ENCODE peak calls at places on chromosome 9, in nine cellular contexts. M, B, Z, S, Q, A, H, C and N are unnamed samples.

GRCh38 chr9:81529556-81530193 is 159.7 kb downstream of the TLE1 start:
- DNase-seq in H (no peak), A (peak; percentile 45), Z (no peak), C (peak; percentile 18), M (peak; percentile 7), S (no peak), B (no peak), Q (no peak), N (peak; percentile 75)

GRCh38 chr9:75889977-75890540 is 414 bp upstream of the PCSK5 start:
- DNase-seq in Z (no peak), B (peak; percentile 3), S (no peak), A (peak; percentile 58), C (peak; percentile 75), Q (peak; percentile 65), M (peak; percentile 33), H (peak; percentile 14), N (peak; percentile 87)

GRCh38 chr9:19174127-19174921 is 47.0 kb upstream of the PLIN2 start:
- DNase-seq in H (peak; percentile 16), S (peak; percentile 60), B (peak; percentile 8), A (peak; percentile 92), M (peak; percentile 7), C (peak; percentile 86), Q (peak; percentile 80), Z (peak; percentile 50), N (peak; percentile 71)

GRCh38 chr9:72210522-72210921 is 61.3 kb downstream of the GDA start:
- DNase-seq in B (no peak), C (no peak), M (no peak), H (no peak), S (no peak), A (no peak), Z (no peak), Q (no peak), N (no peak)

GRCh38 chr9:98176391-98177259 is 15.8 kb downstream of the CORO2A start:
- DNase-seq in B (no peak), C (no peak), A (no peak), M (no peak), S (no peak), Q (no peak), H (no peak), Z (no peak), N (no peak)

GRCh38 chr9:93864029-93864428 is 91.1 kb downstream of the BARX1 start:
- DNase-seq in A (no peak), M (no peak), H (no peak), Q (no peak), Z (no peak), C (no peak), S (no peak), B (no peak), N (no peak)

GRCh38 chr9:76926324-76926731 is 20.4 kb upstream of the PRUNE2 start:
- DNase-seq in S (no peak), A (peak; percentile 71), H (no peak), C (peak; percentile 89), M (no peak), Q (no peak), Z (no peak), B (no peak), N (no peak)

GRCh38 chr9:16828335-16829281 is 41.9 kb downstream of the BNC2 start:
- DNase-seq in S (no peak), Q (peak; percentile 23), B (no peak), M (no peak), A (peak; percentile 71), H (peak; percentile 46), Z (peak; percentile 41), C (peak; percentile 54), N (peak; percentile 31)

GRCh38 chr9:113674436-113674835 is 201.7 kb upstream of the ZNF618 start:
- DNase-seq in B (no peak), C (peak; percentile 67), A (peak; percentile 37), Z (no peak), S (no peak), M (no peak), Q (no peak), H (no peak), N (no peak)

GRCh38 chr9:116626762-116627161 is 60.3 kb upstream of the TRIM32 start:
- DNase-seq in C (no peak), S (no peak), A (no peak), Z (no peak), Q (no peak), H (no peak), B (no peak), M (no peak), N (no peak)

GRCh38 chr9:34510032-34510431 is 12.8 kb downstream of the ENHO start:
- DNase-seq in S (no peak), B (no peak), H (no peak), C (no peak), M (no peak), Q (no peak), A (no peak), Z (no peak), N (peak; percentile 83)

GRCh38 chr9:72256912-72257311 is 107.7 kb downstream of the GDA start:
- DNase-seq in Z (no peak), S (no peak), B (no peak), A (no peak), M (no peak), Q (no peak), C (no peak), H (no peak), N (no peak)

GRCh38 chr9:136196465-136197371 is 8.2 kb downstream of the LHX3 start:
- DNase-seq in Q (no peak), H (no peak), Z (no peak), S (no peak), C (no peak), B (no peak), M (no peak), A (no peak), N (no peak)

GRCh38 chr9:89929721-89930480 is 325.1 kb downstream of the GADD45G start:
- DNase-seq in A (peak; percentile 43), Q (peak; percentile 33), M (no peak), Z (no peak), H (no peak), B (no peak), C (peak; percentile 2), S (no peak), N (peak; percentile 76)

GRCh38 chr9:98020471-98021145 is 35.9 kb upstream of the NANS start:
- DNase-seq in H (no peak), M (no peak), S (no peak), C (no peak), A (no peak), Q (no peak), B (no peak), Z (no peak), N (peak; percentile 67)

GRCh38 chr9:109590945-109591344 is 92.8 kb upstream of the PTPN3 start:
- DNase-seq in Q (no peak), S (no peak), A (no peak), M (peak; percentile 52), H (no peak), B (no peak), C (peak; percentile 16), Z (peak; percentile 27), N (no peak)

GRCh38 chr9:100322954-100323536 is 29.7 kb downstream of the TEX10 start:
- DNase-seq in Q (peak; percentile 21), B (no peak), Z (no peak), H (peak; percentile 44), C (peak; percentile 50), S (no peak), A (peak; percentile 43), M (peak; percentile 20), N (no peak)

GRCh38 chr9:123834218-123834906 is 95.6 kb downstream of the DENND1A start:
- DNase-seq in Z (no peak), Q (no peak), B (no peak), A (peak; percentile 9), M (no peak), C (peak; percentile 15), S (no peak), H (no peak), N (no peak)

GRCh38 chr9:11194249-11194648 is 581.4 kb upstream of the PTPRD start:
- DNase-seq in Z (no peak), B (no peak), H (no peak), S (no peak), Q (no peak), A (no peak), M (no peak), C (no peak), N (no peak)